ENCODE peak calls at places on chromosome 11, in seven cellular contexts. T is mesendoderm, A is mesenchymal stem cell, U is neuronal stem cell, Z is H1, I is IMR-90, D is trophoblast cell. H is an unnamed sample.

GRCh38 chr11:67376873-67377808 is 3.7 kb upstream of the CLCF1 start:
- DNase-seq in T (no peak), A (no peak), U (no peak), Z (no peak), I (no peak), D (no peak), H (no peak)

GRCh38 chr11:10022764-10023163 is 271.3 kb downstream of the SBF2 start:
- DNase-seq in T (no peak), A (no peak), U (no peak), Z (no peak), I (peak), D (no peak), H (no peak)

GRCh38 chr11:8038811-8039529 is 42.0 kb upstream of the TUB start:
- DNase-seq in T (no peak), A (no peak), U (no peak), Z (peak), I (no peak), D (no peak), H (peak)

GRCh38 chr11:95937358-95937757 is 13.5 kb upstream of the MTMR2 start:
- DNase-seq in T (no peak), A (peak), U (no peak), Z (no peak), I (no peak), D (peak), H (no peak)

GRCh38 chr11:128235446-128235845 is 351.9 kb downstream of the ETS1 start:
- DNase-seq in T (peak), A (peak), U (no peak), Z (no peak), I (no peak), D (no peak), H (no peak)

GRCh38 chr11:119206512-119207299 is 567 bp downstream of the CBL start:
- DNase-seq in T (peak), A (peak), U (peak), Z (peak), I (no peak), D (no peak), H (peak)

GRCh38 chr11:110190885-110191284 is 97.7 kb downstream of the ZC3H12C start:
- DNase-seq in T (no peak), A (no peak), U (no peak), Z (no peak), I (no peak), D (no peak), H (no peak)

GRCh38 chr11:59206635-59207034 is 6.1 kb downstream of the MPEG1 start:
- DNase-seq in T (peak), A (peak), U (no peak), Z (peak), I (peak), D (peak), H (peak)

GRCh38 chr11:129949067-129949466 is 53.6 kb downstream of the PRDM10 start:
- DNase-seq in T (no peak), A (no peak), U (no peak), Z (no peak), I (no peak), D (no peak), H (no peak)
- H3K4me2 ChIP-seq in T (no peak), A (no peak), U (no peak), Z (no peak), I (no peak), D (no peak), H (no peak)

GRCh38 chr11:125625225-125625593 is 246 bp downstream of the CHEK1 start:
- DNase-seq in T (no peak), A (no peak), U (no peak), Z (no peak), I (no peak), D (no peak), H (no peak)
- H3K18ac ChIP-seq in T (peak), A (peak), U (peak), Z (peak), I (peak), D (peak), H (peak)

DNA sequence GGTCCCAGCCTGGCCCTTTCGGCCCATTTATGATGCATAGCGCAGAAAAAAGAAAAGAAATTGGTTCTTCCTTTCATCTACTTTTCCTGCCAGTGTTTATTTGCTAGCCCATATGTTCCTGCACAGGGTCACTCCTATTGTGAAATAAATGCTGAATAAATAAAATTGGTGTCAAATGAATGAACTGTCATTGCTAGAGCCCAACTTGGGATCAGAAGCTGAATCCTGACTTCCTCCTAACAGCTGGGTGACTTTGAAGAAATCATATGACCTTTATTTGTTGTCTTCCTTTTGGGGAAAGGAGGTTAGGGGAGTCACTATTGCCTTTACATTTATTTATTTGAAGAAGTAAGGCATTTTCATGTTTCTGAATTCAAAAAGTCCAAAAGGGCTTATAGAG is 92.0 kb downstream of the PRR5L start:
- DNase-seq in T (no peak), A (no peak), U (no peak), Z (no peak), I (no peak), D (no peak), H (no peak)
- H3K4me2 ChIP-seq in T (no peak), A (no peak), U (no peak), Z (no peak), I (no peak), D (no peak), H (no peak)

DNA sequence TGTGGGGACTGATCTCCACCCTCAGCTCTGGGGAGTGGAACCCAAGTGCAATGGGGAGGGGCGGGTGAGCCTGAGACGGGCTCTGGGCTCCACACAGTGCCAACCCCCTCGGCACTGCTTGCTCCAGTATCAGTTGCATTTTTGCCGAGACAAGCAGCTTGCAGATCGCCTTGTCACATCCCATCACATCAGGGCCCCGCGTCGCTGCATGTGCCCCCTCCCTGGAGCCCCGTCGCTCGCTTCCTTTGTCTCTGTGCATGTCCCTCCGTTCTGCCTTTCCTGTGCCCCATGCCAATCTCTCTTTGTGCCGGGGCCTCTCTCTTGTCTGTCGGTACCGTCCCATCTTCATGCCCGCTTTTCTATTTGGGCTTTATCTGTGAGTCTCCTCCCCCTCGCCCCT is 202.1 kb downstream of the CEP164 start:
- DNase-seq in T (no peak), A (no peak), U (no peak), Z (no peak), I (no peak), D (no peak), H (no peak)
- H3K18ac ChIP-seq in T (no peak), A (no peak), U (no peak), Z (no peak), I (no peak), D (no peak), H (no peak)

DNA sequence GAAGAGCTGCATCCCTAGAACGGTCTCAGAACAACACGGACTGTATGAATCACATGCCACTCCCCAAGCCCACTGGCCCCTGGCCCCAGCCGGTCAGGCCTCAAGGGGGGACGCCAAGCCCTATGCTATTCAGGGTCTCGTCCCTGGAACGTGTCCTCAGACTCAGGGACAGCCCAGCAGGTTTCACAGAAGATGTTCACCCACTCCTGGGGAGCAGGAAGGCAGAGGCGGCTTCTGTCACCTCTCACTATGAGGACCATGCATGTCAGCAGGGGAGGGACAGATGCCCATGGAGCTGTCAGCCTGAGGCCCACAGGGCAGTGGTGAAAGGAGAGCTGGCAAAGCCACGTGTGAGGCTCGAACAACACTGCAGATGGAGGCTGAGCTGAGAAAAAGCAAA is 192.0 kb downstream of the SHANK2 start:
- DNase-seq in T (no peak), A (no peak), U (no peak), Z (no peak), I (no peak), D (no peak), H (no peak)
- H3K4me2 ChIP-seq in T (no peak), A (no peak), U (no peak), Z (no peak), I (no peak), D (no peak), H (no peak)

DNA sequence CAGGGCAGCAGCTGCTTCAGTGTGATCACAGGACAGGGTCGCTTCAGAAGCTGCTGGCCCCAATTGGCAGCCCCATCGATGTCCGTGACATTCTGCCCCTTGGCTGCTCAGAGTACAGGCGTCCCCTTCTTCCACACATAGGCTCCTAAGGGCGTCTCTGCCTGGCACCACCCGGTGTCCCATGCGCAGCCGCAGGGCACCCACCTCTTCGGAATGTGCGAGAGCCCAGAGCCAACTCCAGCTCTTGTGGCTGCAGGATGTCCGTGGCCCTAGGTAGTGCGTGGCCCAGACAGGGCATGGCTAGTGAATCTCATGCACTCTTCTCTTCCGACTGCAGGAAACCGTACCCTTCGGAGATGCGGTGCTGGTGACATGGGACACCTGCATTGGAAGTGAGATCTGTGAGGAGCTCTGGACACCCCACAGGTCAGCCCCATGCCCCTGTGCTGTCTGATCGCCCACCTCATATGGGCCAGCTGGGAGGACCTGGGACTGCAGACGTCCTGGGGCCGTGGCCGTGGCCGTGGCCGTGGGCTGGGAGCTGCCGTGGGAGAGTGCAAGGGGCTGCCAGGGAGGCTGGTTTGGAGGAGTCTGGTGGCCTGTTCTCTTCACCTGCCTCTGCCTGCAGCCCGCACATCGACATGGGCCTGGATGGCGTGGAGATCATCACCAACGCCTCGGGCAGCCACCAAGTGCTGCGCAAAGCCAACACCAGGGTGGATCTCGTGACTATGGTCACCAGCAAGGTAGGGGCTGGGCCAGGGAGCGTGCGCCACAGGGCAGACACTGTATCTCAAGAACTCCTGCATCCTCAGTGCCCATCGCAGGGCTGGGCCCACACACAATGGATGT is 20.2 kb downstream of the NADSYN1 start:
- DNase-seq in T (no peak), A (no peak), U (no peak), Z (no peak), I (no peak), D (no peak), H (no peak)
- H3K18ac ChIP-seq in T (no peak), A (no peak), U (peak), Z (no peak), I (no peak), D (no peak), H (no peak)

GRCh38 chr11:60831501-60832079 is 10.3 kb upstream of the CCDC86 start:
- DNase-seq in T (no peak), A (peak), U (no peak), Z (no peak), I (peak), D (peak), H (no peak)

GRCh38 chr11:60834742-60835141 is 7.2 kb upstream of the CCDC86 start:
- DNase-seq in T (no peak), A (no peak), U (no peak), Z (no peak), I (no peak), D (no peak), H (no peak)

GRCh38 chr11:60831143-60831500 is 10.8 kb upstream of the CCDC86 start:
- DNase-seq in T (peak), A (peak), U (peak), Z (peak), I (peak), D (peak), H (peak)

GRCh38 chr11:60825790-60826189 is 16.1 kb upstream of the CCDC86 start:
- DNase-seq in T (no peak), A (no peak), U (no peak), Z (no peak), I (no peak), D (no peak), H (no peak)

DNA sequence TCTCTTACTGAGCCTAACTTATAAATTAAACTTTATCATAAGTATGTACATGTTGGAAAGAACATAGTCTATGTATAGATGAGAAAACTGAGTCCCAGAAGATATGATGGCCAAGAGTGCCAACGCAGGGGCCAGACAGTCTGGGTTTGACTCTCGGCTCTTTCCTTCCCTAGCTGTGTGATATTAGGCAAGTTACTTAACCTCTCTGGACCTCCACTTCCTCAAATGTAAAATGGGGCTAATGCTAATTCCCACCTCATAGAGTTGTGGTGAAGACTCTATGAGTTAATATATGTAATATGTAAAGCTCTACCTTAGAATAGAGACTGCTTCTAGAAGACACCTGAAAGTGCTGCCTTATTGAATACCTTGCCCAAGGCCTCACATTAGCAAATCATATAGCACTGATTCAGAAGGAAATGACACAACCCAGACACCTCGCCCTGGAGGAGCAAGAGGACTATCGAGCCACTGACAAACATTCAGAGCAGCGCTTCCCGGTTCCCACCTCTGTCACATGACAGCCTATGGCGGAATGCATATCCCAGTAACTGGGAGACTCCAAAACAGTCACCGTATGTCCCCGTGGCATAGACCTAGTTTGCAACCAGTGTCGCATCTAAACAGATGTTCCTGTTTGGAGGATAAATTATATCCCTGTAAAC is 11.3 kb upstream of the CCDC86 start:
- DNase-seq in T (no peak), A (no peak), U (no peak), Z (no peak), I (no peak), D (no peak), H (no peak)
- H3K4me2 ChIP-seq in T (no peak), A (no peak), U (no peak), Z (no peak), I (no peak), D (peak), H (no peak)

GRCh38 chr11:61875698-61876097 is 15.6 kb downstream of the FADS3 start:
- DNase-seq in T (no peak), A (no peak), U (no peak), Z (no peak), I (no peak), D (no peak), H (no peak)

GRCh38 chr11:61880050-61880449 is 11.3 kb downstream of the FADS3 start:
- DNase-seq in T (no peak), A (no peak), U (no peak), Z (no peak), I (no peak), D (no peak), H (no peak)

GRCh38 chr11:61881397-61881796 is 9.9 kb downstream of the FADS3 start:
- DNase-seq in T (peak), A (no peak), U (no peak), Z (no peak), I (no peak), D (no peak), H (peak)

GRCh38 chr11:61880454-61880853 is 10.9 kb downstream of the FADS3 start:
- DNase-seq in T (no peak), A (no peak), U (no peak), Z (no peak), I (no peak), D (no peak), H (no peak)

GRCh38 chr11:61879152-61879551 is 12.2 kb downstream of the FADS3 start:
- DNase-seq in T (no peak), A (no peak), U (no peak), Z (no peak), I (no peak), D (no peak), H (no peak)
- H3K18ac ChIP-seq in T (no peak), A (no peak), U (peak), Z (peak), I (no peak), D (no peak), H (no peak)

DNA sequence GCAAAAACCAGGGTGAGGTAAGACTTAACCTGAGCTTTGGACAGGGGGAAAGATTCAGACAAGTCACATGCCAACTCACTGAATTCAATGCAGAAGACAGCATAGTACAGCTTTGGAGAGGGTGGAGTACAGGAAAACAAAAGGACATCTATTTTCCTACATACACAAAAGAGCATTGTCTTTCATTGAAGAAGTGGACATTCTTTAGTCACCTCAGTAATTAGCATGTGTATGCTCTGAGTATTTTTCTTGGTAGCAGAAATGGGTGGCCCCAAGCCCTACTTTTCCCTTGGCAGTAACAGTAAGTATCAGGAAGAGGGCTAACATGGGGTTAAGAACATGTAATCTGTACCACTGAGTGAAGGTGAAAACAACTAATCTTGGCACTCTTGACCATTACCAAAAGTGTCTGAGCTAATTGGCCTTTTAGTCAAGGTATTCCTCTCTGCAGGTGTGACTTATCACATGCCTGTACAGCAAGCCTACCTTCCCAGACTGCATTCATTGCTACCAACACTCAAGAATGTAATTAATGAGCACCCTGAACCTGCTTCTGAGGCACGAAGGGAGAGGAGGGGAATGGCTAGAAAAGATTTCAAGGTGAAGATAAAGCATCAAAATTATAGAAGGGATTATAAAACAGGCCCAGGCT is 33.9 kb downstream of the SYTL2 start:
- DNase-seq in T (no peak), A (no peak), U (no peak), Z (no peak), I (no peak), D (no peak), H (no peak)
- H3K4me2 ChIP-seq in T (no peak), A (no peak), U (no peak), Z (no peak), I (no peak), D (no peak), H (no peak)